ENCODE peak calls at places on chromosomes 13 and 19, in ten cellular contexts. L is AG04450, A is HCT116, G is ureter, R is T-helper 1 cell, K is Caco-2, M is NCI-H1092, F is cardiac muscle cell, B is ELR, J is NCI-H460. E is an unnamed sample.

GRCh38 chr19:55083004-55083850 is 7.6 kb downstream of the EPS8L1 start:
- DNase-seq in L (no peak), A (no peak), G (no peak), R (no peak), K (no peak), M (no peak), F (no peak), B (no peak), J (no peak), E (no peak)

GRCh38 chr19:51948979-51949378 is 21.7 kb downstream of the ZNF613 start:
- DNase-seq in L (no peak), A (no peak), G (peak), R (no peak), K (no peak), M (no peak), F (no peak), B (peak), J (no peak), E (no peak)

GRCh38 chr19:48332351-48332661 is 7.0 kb downstream of the EMP3 start:
- DNase-seq in L (no peak), A (no peak), G (no peak), R (no peak), K (no peak), M (no peak), F (no peak), B (no peak), J (no peak), E (no peak)

GRCh38 chr19:18156841-18157464 is 4.0 kb downstream of the PIK3R2 start:
- DNase-seq in L (peak), A (peak), G (peak), R (no peak), K (no peak), M (peak), F (peak), B (peak), J (no peak), E (peak)

GRCh38 chr13:39159393-39159792 is 121.1 kb downstream of the NHLRC3 start:
- DNase-seq in L (no peak), A (no peak), G (no peak), R (no peak), K (no peak), M (peak), F (no peak), B (no peak), J (no peak), E (no peak)

GRCh38 chr13:41774605-41775218 is 186.2 kb downstream of the VWA8 start:
- DNase-seq in L (no peak), A (no peak), G (no peak), R (no peak), K (no peak), M (no peak), F (no peak), B (no peak), J (no peak), E (no peak)

GRCh38 chr13:75299206-75299605 is 182.8 kb downstream of the TBC1D4 start:
- DNase-seq in L (no peak), A (no peak), G (no peak), R (no peak), K (peak), M (no peak), F (peak), B (no peak), J (no peak), E (no peak)

GRCh38 chr13:94063096-94063495 is 416.4 kb downstream of the DCT start:
- DNase-seq in L (peak), A (no peak), G (no peak), R (no peak), K (no peak), M (no peak), F (no peak), B (peak), J (no peak), E (no peak)

GRCh38 chr13:84417426-84417825 is 535.2 kb upstream of the SLITRK1 start:
- DNase-seq in L (no peak), A (no peak), G (no peak), R (no peak), K (no peak), M (no peak), F (no peak), B (no peak), J (no peak), E (no peak)

GRCh38 chr19:39796000-39796498 is 17.4 kb downstream of the LEUTX start:
- DNase-seq in L (no peak), A (no peak), G (no peak), R (no peak), K (no peak), M (no peak), F (no peak), B (no peak), J (no peak), E (no peak)

GRCh38 chr19:56026769-56027168 is 40.2 kb downstream of the NLRP5 start:
- DNase-seq in L (no peak), A (no peak), G (no peak), R (no peak), K (no peak), M (no peak), F (no peak), B (no peak), J (no peak), E (no peak)

GRCh38 chr19:54502518-54503048 is at the start of gene LAIR2:
- DNase-seq in L (no peak), A (no peak), G (no peak), R (no peak), K (no peak), M (no peak), F (no peak), B (no peak), J (no peak), E (no peak)

GRCh38 chr13:114152285-114152645 is 19.8 kb upstream of the RASA3 start:
- DNase-seq in L (no peak), A (no peak), G (no peak), R (no peak), K (no peak), M (no peak), F (no peak), B (no peak), J (no peak), E (no peak)

GRCh38 chr13:73059460-73060250 is 850 bp downstream of the KLF5 start:
- DNase-seq in L (no peak), A (no peak), G (peak), R (peak), K (peak), M (peak), F (peak), B (peak), J (no peak), E (peak)

GRCh38 chr13:45691251-45691650 is 10.9 kb upstream of the CBY2 start:
- DNase-seq in L (no peak), A (no peak), G (no peak), R (no peak), K (no peak), M (no peak), F (no peak), B (no peak), J (no peak), E (no peak)